ENCODE peak calls at places on chromosomes 12 and 14, in four cellular contexts. Y is NCI-H1092 treated with DMSO at 0.1 percent for 48 hours, P is neuronal stem cell, F is aorta. K is an unnamed sample.

GRCh38 chr12:114311966-114312365 is 94.0 kb downstream of the TBX5 start:
- DNase-seq in Y (no peak), P (no peak), F (peak), K (peak)

GRCh38 chr14:29857545-29857944 is 70.1 kb downstream of the PRKD1 start:
- DNase-seq in Y (no peak), P (no peak), F (no peak), K (no peak)

GRCh38 chr12:11855993-11856374 is 206.5 kb downstream of the ETV6 start:
- DNase-seq in Y (peak), P (no peak), F (no peak), K (no peak)

GRCh38 chr12:12717586-12718381 is 616 bp downstream of the CDKN1B start:
- DNase-seq in Y (peak), P (no peak), F (peak), K (no peak)

GRCh38 chr14:74514471-74514932 is 20.9 kb downstream of the ISCA2 start:
- DNase-seq in Y (no peak), P (no peak), F (peak), K (peak)

GRCh38 chr14:57060276-57060956 is 208.3 kb downstream of the EXOC5 start:
- DNase-seq in Y (no peak), P (no peak), F (no peak), K (no peak)

GRCh38 chr12:28602760-28603638 is 412.7 kb downstream of the CCDC91 start:
- DNase-seq in Y (no peak), P (no peak), F (no peak), K (no peak)

GRCh38 chr12:87853448-87854003 is 175.7 kb downstream of the C12orf50 start:
- DNase-seq in Y (no peak), P (no peak), F (no peak), K (no peak)

GRCh38 chr12:22256076-22256475 is 78.4 kb downstream of the ST8SIA1 start:
- DNase-seq in Y (no peak), P (no peak), F (no peak), K (no peak)

GRCh38 chr14:103316723-103317122 is 17.3 kb upstream of the EIF5 start:
- DNase-seq in Y (no peak), P (no peak), F (no peak), K (no peak)

GRCh38 chr12:125247477-125247876 is 182.2 kb downstream of the AACS start:
- DNase-seq in Y (no peak), P (no peak), F (no peak), K (no peak)

K was measured in left cardiac atrium.